ENCODE peak calls at places on chromosomes 13 and 19, in eight cellular contexts. Y is MG63, I is body of pancreas, L is stomach, Z is hepatocyte, H is fibroblast of lung, K is breast epithelium, P is neuronal stem cell. J is an unnamed sample.

GRCh38 chr19:18775586-18776287 is 15.4 kb downstream of the COMP start:
- DNase-seq in Y (peak; percentile 87), I (no peak), L (no peak), Z (no peak), H (peak; percentile 59), K (no peak), P (no peak), J (no peak)

GRCh38 chr19:4816388-4817165 is 14.9 kb downstream of the TICAM1 start:
- DNase-seq in Y (no peak), I (no peak), L (no peak), Z (no peak), H (no peak), K (no peak), P (no peak), J (no peak)

GRCh38 chr13:50626031-50626643 is 217.4 kb downstream of the DLEU7 start:
- DNase-seq in Y (peak; percentile 70), I (peak; percentile 51), L (no peak), Z (no peak), H (peak; percentile 72), K (no peak), P (no peak), J (no peak)

GRCh38 chr19:32464279-32464678 is 58.7 kb downstream of the DPY19L3 start:
- DNase-seq in Y (no peak), I (no peak), L (no peak), Z (no peak), H (no peak), K (no peak), P (no peak), J (no peak)

GRCh38 chr19:5719274-5719960 is 529 bp downstream of the LONP1 start:
- DNase-seq in Y (no peak), I (no peak), L (no peak), Z (no peak), H (peak; percentile 19), K (no peak), P (no peak), J (no peak)

GRCh38 chr13:113551081-113552000 is 33.2 kb upstream of the TFDP1 start:
- DNase-seq in Y (no peak), I (no peak), L (peak; percentile 15), Z (no peak), H (no peak), K (peak; percentile 30), P (no peak), J (no peak)

GRCh38 chr19:2166741-2167738 is 3.3 kb downstream of the DOT1L start:
- DNase-seq in Y (peak; percentile 93), I (peak; percentile 89), L (peak; percentile 95), Z (peak; percentile 57), H (peak; percentile 78), K (peak; percentile 86), P (no peak), J (no peak)

GRCh38 chr19:13441810-13442512 is 64.3 kb downstream of the CACNA1A start:
- DNase-seq in Y (peak; percentile 52), I (peak; percentile 8), L (no peak), Z (peak; percentile 75), H (peak; percentile 37), K (peak; percentile 55), P (peak; percentile 79), J (peak; percentile 26)

GRCh38 chr13:27573265-27573664 is 47.1 kb downstream of the LNX2 start:
- DNase-seq in Y (peak; percentile 17), I (no peak), L (no peak), Z (peak; percentile 11), H (peak; percentile 47), K (no peak), P (no peak), J (no peak)

GRCh38 chr13:113877149-113877990 is 13.5 kb upstream of the GAS6 start:
- DNase-seq in Y (no peak), I (no peak), L (no peak), Z (no peak), H (no peak), K (no peak), P (no peak), J (no peak)

GRCh38 chr19:18007939-18008673 is at the start of gene ARRDC2:
- DNase-seq in Y (peak; percentile 86), I (peak; percentile 94), L (peak; percentile 90), Z (peak; percentile 95), H (peak; percentile 83), K (peak; percentile 88), P (peak; percentile 88), J (peak; percentile 39)

GRCh38 chr19:50377517-50377916 is 1.3 kb downstream of the NR1H2 start:
- DNase-seq in Y (no peak), I (no peak), L (no peak), Z (no peak), H (no peak), K (no peak), P (no peak), J (no peak)

GRCh38 chr13:93857126-93857525 is 622.4 kb downstream of the DCT start:
- DNase-seq in Y (no peak), I (no peak), L (no peak), Z (no peak), H (peak; percentile 47), K (no peak), P (no peak), J (no peak)

GRCh38 chr19:48480476-48481190 is 11.5 kb downstream of the CYTH2 start:
- DNase-seq in Y (no peak), I (peak; percentile 45), L (no peak), Z (no peak), H (peak; percentile 51), K (no peak), P (no peak), J (no peak)
- H3K36me3 ChIP-seq in Y (peaks cover 50% of the 10 kb centered on the region), I (peaks cover 8% of the 10 kb centered on the region), L (peaks cover 40% of the 10 kb centered on the region), Z (no peaks in the 10 kb centered on the region), H (peaks cover 1% of the 10 kb centered on the region), K (no peaks in the 10 kb centered on the region), P (peaks cover 38% of the 10 kb centered on the region), J (peaks cover 21% of the 10 kb centered on the region)

GRCh38 chr19:44874317-44874716 is 16.7 kb upstream of the TOMM40 start:
- DNase-seq in Y (no peak), I (no peak), L (no peak), Z (no peak), H (no peak), K (no peak), P (no peak), J (no peak)
- H3K36me3 ChIP-seq in Y (peaks cover 42% of the 10 kb centered on the region), I (peaks cover 17% of the 10 kb centered on the region), L (peaks cover 93% of the 10 kb centered on the region), Z (no peaks in the 10 kb centered on the region), H (peaks cover 43% of the 10 kb centered on the region), K (no peaks in the 10 kb centered on the region), P (peaks cover 72% of the 10 kb centered on the region), J (peaks cover 20% of the 10 kb centered on the region)

GRCh38 chr19:6911523-6911922 is 24.1 kb downstream of the ADGRE1 start:
- DNase-seq in Y (no peak), I (no peak), L (no peak), Z (no peak), H (no peak), K (no peak), P (no peak), J (no peak)

GRCh38 chr19:6903446-6903845 is 16.1 kb downstream of the ADGRE1 start:
- DNase-seq in Y (no peak), I (no peak), L (no peak), Z (no peak), H (no peak), K (no peak), P (no peak), J (no peak)

GRCh38 chr19:6906559-6906958 is 19.2 kb downstream of the ADGRE1 start:
- DNase-seq in Y (no peak), I (no peak), L (no peak), Z (no peak), H (no peak), K (no peak), P (no peak), J (no peak)
- H3K36me3 ChIP-seq in Y (peaks cover 30% of the 10 kb centered on the region), I (no peaks in the 10 kb centered on the region), L (no peaks in the 10 kb centered on the region), Z (no peaks in the 10 kb centered on the region), H (no peaks in the 10 kb centered on the region), K (no peaks in the 10 kb centered on the region), P (peaks cover 3% of the 10 kb centered on the region), J (no peaks in the 10 kb centered on the region)

GRCh38 chr13:110497003-110497402 is 64.5 kb downstream of the RAB20 start:
- DNase-seq in Y (no peak), I (no peak), L (no peak), Z (no peak), H (no peak), K (no peak), P (no peak), J (no peak)

GRCh38 chr13:110499621-110500281 is 61.8 kb downstream of the RAB20 start:
- DNase-seq in Y (no peak), I (no peak), L (no peak), Z (no peak), H (peak; percentile 86), K (no peak), P (no peak), J (no peak)

GRCh38 chr13:110498327-110498726 is 63.2 kb downstream of the RAB20 start:
- DNase-seq in Y (no peak), I (no peak), L (no peak), Z (no peak), H (peak; percentile 17), K (no peak), P (no peak), J (no peak)

GRCh38 chr13:110501188-110501587 is 60.3 kb downstream of the RAB20 start:
- DNase-seq in Y (no peak), I (no peak), L (no peak), Z (no peak), H (no peak), K (no peak), P (no peak), J (no peak)

DNA sequence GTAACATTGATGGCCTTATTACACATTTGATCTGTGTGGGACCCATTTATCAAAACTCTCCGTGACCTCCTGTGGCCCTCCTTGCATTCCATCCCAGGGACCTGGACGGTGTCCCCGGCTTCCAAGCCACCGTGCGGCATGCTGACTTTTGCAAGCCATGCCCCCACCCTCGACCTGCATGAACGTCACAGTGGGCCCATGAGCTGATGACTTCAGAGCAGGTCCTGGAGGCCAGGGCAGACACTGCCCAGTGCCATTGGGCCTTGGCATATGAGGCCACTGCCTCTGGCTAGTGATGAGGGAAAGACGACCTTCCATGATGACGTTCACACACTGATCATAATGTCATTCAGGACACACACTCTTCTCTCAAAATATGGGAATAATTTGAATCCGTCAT is 62.8 kb downstream of the RAB20 start:
- DNase-seq in Y (no peak), I (no peak), L (no peak), Z (no peak), H (no peak), K (no peak), P (no peak), J (no peak)
- H3K36me3 ChIP-seq in Y (no peaks in the 10 kb centered on the region), I (no peaks in the 10 kb centered on the region), L (peaks cover 98% of the 10 kb centered on the region), Z (no peaks in the 10 kb centered on the region), H (peaks cover 18% of the 10 kb centered on the region), K (no peaks in the 10 kb centered on the region), P (peaks cover 60% of the 10 kb centered on the region), J (peaks cover 22% of the 10 kb centered on the region)

GRCh38 chr19:324716-325115 is 19.9 kb downstream of the MIER2 start:
- DNase-seq in Y (no peak), I (no peak), L (no peak), Z (no peak), H (no peak), K (no peak), P (no peak), J (no peak)
- H3K36me3 ChIP-seq in Y (peaks cover 33% of the 10 kb centered on the region), I (peaks cover 17% of the 10 kb centered on the region), L (peaks cover 100% of the 10 kb centered on the region), Z (peaks cover 4% of the 10 kb centered on the region), H (peaks cover 49% of the 10 kb centered on the region), K (peaks cover 14% of the 10 kb centered on the region), P (peaks cover 80% of the 10 kb centered on the region), J (peaks cover 90% of the 10 kb centered on the region)

J was measured in SK-N-MC.